ENCODE peak calls at places on chromosomes 12 and 14, in four cellular contexts. One of them, this sample, is unnamed.

GRCh38 chr14:93231129-93231979 is 24.3 kb downstream of the UBR7 start:
- DNase-seq in GM23338: no peak
- DNase-seq in left lung: no peak
- DNase-seq in caudate nucleus: peak; percentile 71
- DNase-seq in this sample: no peak

GRCh38 chr12:107126688-107127481 is 33.5 kb upstream of the CRY1 start:
- DNase-seq in left lung: no peak
- DNase-seq in GM23338: peak; percentile 31
- DNase-seq in caudate nucleus: no peak
- DNase-seq in this sample: no peak

GRCh38 chr14:33362934-33363333 is 424.3 kb downstream of the NPAS3 start:
- DNase-seq in caudate nucleus: no peak
- DNase-seq in left lung: no peak
- DNase-seq in GM23338: no peak
- DNase-seq in this sample: no peak

GRCh38 chr14:73717998-73718741 is 4.0 kb upstream of the PNMA1 start:
- DNase-seq in GM23338: peak; percentile 85
- DNase-seq in left lung: no peak
- DNase-seq in caudate nucleus: no peak
- DNase-seq in this sample: no peak

GRCh38 chr12:6603095-6603567 is 4.0 kb downstream of the CHD4 start:
- DNase-seq in caudate nucleus: no peak
- DNase-seq in GM23338: no peak
- DNase-seq in left lung: no peak
- DNase-seq in this sample: peak; percentile 25

GRCh38 chr14:21749306-21749868 is 75.8 kb upstream of the OR4E1 start:
- DNase-seq in left lung: no peak
- DNase-seq in caudate nucleus: no peak
- DNase-seq in GM23338: no peak
- DNase-seq in this sample: no peak

GRCh38 chr12:110426300-110426910 is 22.9 kb upstream of the ANAPC7 start:
- DNase-seq in left lung: no peak
- DNase-seq in caudate nucleus: no peak
- DNase-seq in GM23338: no peak
- DNase-seq in this sample: no peak

GRCh38 chr12:51020448-51021182 is 5.6 kb downstream of the SLC11A2 start:
- DNase-seq in GM23338: no peak
- DNase-seq in left lung: no peak
- DNase-seq in caudate nucleus: peak; percentile 11
- DNase-seq in this sample: no peak

GRCh38 chr12:50390284-50390683 is 6.1 kb downstream of the FAM186A start:
- DNase-seq in GM23338: no peak
- DNase-seq in caudate nucleus: no peak
- DNase-seq in left lung: no peak
- DNase-seq in this sample: no peak

GRCh38 chr12:76143343-76144252 is 59.1 kb upstream of the NAP1L1 start:
- DNase-seq in caudate nucleus: no peak
- DNase-seq in GM23338: no peak
- DNase-seq in left lung: no peak
- DNase-seq in this sample: no peak

GRCh38 chr14:75467763-75468162 is 39.9 kb downstream of the JDP2 start:
- DNase-seq in caudate nucleus: no peak
- DNase-seq in left lung: no peak
- DNase-seq in GM23338: no peak
- DNase-seq in this sample: no peak

GRCh38 chr12:26032719-26033241 is 74.3 kb downstream of the RASSF8 start:
- DNase-seq in left lung: no peak
- DNase-seq in caudate nucleus: no peak
- DNase-seq in GM23338: no peak
- DNase-seq in this sample: no peak

GRCh38 chr14:24270537-24271133 is 762 bp downstream of the RABGGTA start:
- DNase-seq in left lung: no peak
- DNase-seq in caudate nucleus: no peak
- DNase-seq in GM23338: no peak
- DNase-seq in this sample: no peak

GRCh38 chr14:104343690-104344640 is 205.6 kb downstream of the KIF26A start:
- DNase-seq in caudate nucleus: peak; percentile 13
- DNase-seq in GM23338: peak; percentile 36
- DNase-seq in left lung: no peak
- DNase-seq in this sample: no peak

GRCh38 chr14:94314890-94315289 is 8.2 kb downstream of the SERPINA6 start:
- DNase-seq in GM23338: no peak
- DNase-seq in caudate nucleus: no peak
- DNase-seq in left lung: no peak
- DNase-seq in this sample: no peak

GRCh38 chr12:111393700-111394275 is 11.9 kb upstream of the SH2B3 start:
- DNase-seq in GM23338: no peak
- DNase-seq in left lung: peak; percentile 84
- DNase-seq in caudate nucleus: no peak
- DNase-seq in this sample: no peak

GRCh38 chr12:66984962-66985361 is 284.2 kb upstream of the CAND1 start:
- DNase-seq in left lung: no peak
- DNase-seq in GM23338: no peak
- DNase-seq in caudate nucleus: no peak
- DNase-seq in this sample: no peak

GRCh38 chr12:123571343-123571813 is 13.0 kb upstream of the TMED2 start:
- DNase-seq in GM23338: peak; percentile 77
- DNase-seq in caudate nucleus: peak; percentile 1
- DNase-seq in left lung: no peak
- DNase-seq in this sample: peak; percentile 49

GRCh38 chr12:13587721-13588389 is 391.3 kb downstream of the EMP1 start:
- DNase-seq in left lung: no peak
- DNase-seq in GM23338: peak; percentile 68
- DNase-seq in caudate nucleus: no peak
- DNase-seq in this sample: no peak

GRCh38 chr12:52946797-52947547 is 1.9 kb upstream of the KRT18 start:
- DNase-seq in GM23338: no peak
- DNase-seq in caudate nucleus: no peak
- DNase-seq in left lung: no peak
- DNase-seq in this sample: no peak

GRCh38 chr12:1093166-1093751 is 102.2 kb downstream of the ERC1 start:
- DNase-seq in caudate nucleus: no peak
- DNase-seq in GM23338: peak; percentile 85
- DNase-seq in left lung: no peak
- DNase-seq in this sample: peak; percentile 6

GRCh38 chr14:58780595-58780994 is 142.8 kb downstream of the DACT1 start:
- DNase-seq in caudate nucleus: no peak
- DNase-seq in left lung: no peak
- DNase-seq in GM23338: no peak
- DNase-seq in this sample: no peak

GRCh38 chr12:124411291-124411878 is 116.5 kb downstream of the RFLNA start:
- DNase-seq in left lung: no peak
- DNase-seq in GM23338: no peak
- DNase-seq in caudate nucleus: no peak
- DNase-seq in this sample: no peak

GRCh38 chr12:3075315-3075714 is 1.9 kb upstream of the TSPAN9 start:
- DNase-seq in left lung: no peak
- DNase-seq in GM23338: no peak
- DNase-seq in caudate nucleus: no peak
- DNase-seq in this sample: no peak

GRCh38 chr12:96227365-96228106 is 33.4 kb downstream of the ELK3 start:
- DNase-seq in GM23338: no peak
- DNase-seq in caudate nucleus: no peak
- DNase-seq in left lung: no peak
- DNase-seq in this sample: no peak

GRCh38 chr12:67472551-67472950 is 176.0 kb upstream of the DYRK2 start:
- DNase-seq in left lung: no peak
- DNase-seq in caudate nucleus: no peak
- DNase-seq in GM23338: no peak
- DNase-seq in this sample: no peak

GRCh38 chr14:103404032-103404918 is 19.1 kb downstream of the MARK3 start:
- DNase-seq in left lung: no peak
- DNase-seq in GM23338: no peak
- DNase-seq in caudate nucleus: no peak
- DNase-seq in this sample: no peak

GRCh38 chr12:120903382-120903817 is 758 bp downstream of the SPPL3 start:
- DNase-seq in GM23338: peak; percentile 41
- DNase-seq in caudate nucleus: peak; percentile 44
- DNase-seq in left lung: peak; percentile 89
- DNase-seq in this sample: no peak

GRCh38 chr12:53825246-53826081 is 73.7 kb upstream of the CISTR start:
- DNase-seq in caudate nucleus: no peak
- DNase-seq in left lung: no peak
- DNase-seq in GM23338: no peak
- DNase-seq in this sample: no peak

GRCh38 chr14:75461303-75461702 is 33.5 kb downstream of the JDP2 start:
- DNase-seq in caudate nucleus: no peak
- DNase-seq in left lung: no peak
- DNase-seq in GM23338: no peak
- DNase-seq in this sample: no peak